ENCODE peak calls at places on chromosomes 3 and 15, in seven cellular contexts. T is body of pancreas, L is stomach, B is sigmoid colon, F is transverse colon, R is heart right ventricle, S is brain microvascular endothelial cell. U is an unnamed sample.

GRCh38 chr3:56323986-56324420 is 144.3 kb downstream of the ERC2 start:
- DNase-seq in T (no peak), L (no peak), B (no peak), F (no peak), R (no peak), S (peak; percentile 81), U (peak; percentile 33)

GRCh38 chr3:94032187-94032586 is 3.8 kb upstream of the STX19 start:
- DNase-seq in T (no peak), L (no peak), B (no peak), F (no peak), R (no peak), S (no peak), U (no peak)

GRCh38 chr15:27844018-27844666 is 255.0 kb downstream of the OCA2 start:
- DNase-seq in T (no peak), L (no peak), B (no peak), F (no peak), R (no peak), S (peak; percentile 63), U (no peak)

GRCh38 chr15:81168680-81169079 is 28.0 kb upstream of the IL16 start:
- DNase-seq in T (no peak), L (no peak), B (no peak), F (no peak), R (no peak), S (no peak), U (no peak)

GRCh38 chr3:188021502-188022040 is 132.4 kb upstream of the LPP start:
- DNase-seq in T (no peak), L (no peak), B (no peak), F (no peak), R (no peak), S (peak; percentile 74), U (peak; percentile 12)

GRCh38 chr3:153070153-153070868 is 91.7 kb upstream of the RAP2B start:
- DNase-seq in T (no peak), L (no peak), B (no peak), F (no peak), R (no peak), S (peak; percentile 51), U (no peak)

GRCh38 chr3:123098411-123099330 is 31.8 kb downstream of the PDIA5 start:
- DNase-seq in T (no peak), L (no peak), B (no peak), F (peak; percentile 44), R (no peak), S (no peak), U (no peak)

GRCh38 chr3:121995190-121996137 is 26.6 kb downstream of the ILDR1 start:
- DNase-seq in T (peak; percentile 76), L (peak; percentile 64), B (no peak), F (peak; percentile 78), R (peak; percentile 22), S (peak; percentile 77), U (peak; percentile 56)

GRCh38 chr3:52385157-52385556 is 59.7 kb downstream of the SEMA3G start:
- DNase-seq in T (no peak), L (no peak), B (no peak), F (no peak), R (no peak), S (peak; percentile 21), U (no peak)

GRCh38 chr3:115095236-115095635 is 51.9 kb downstream of the ZBTB20 start:
- DNase-seq in T (no peak), L (no peak), B (no peak), F (no peak), R (no peak), S (no peak), U (no peak)

GRCh38 chr3:10377148-10377725 is 56.3 kb upstream of the SEC13 start:
- DNase-seq in T (no peak), L (no peak), B (no peak), F (no peak), R (peak; percentile 62), S (no peak), U (no peak)

GRCh38 chr15:69593981-69594966 is 141.7 kb downstream of the RPLP1 start:
- DNase-seq in T (peak; percentile 93), L (peak; percentile 92), B (peak; percentile 58), F (peak; percentile 90), R (peak; percentile 43), S (peak; percentile 18), U (no peak)

GRCh38 chr3:69180869-69181591 is 58.6 kb upstream of the LMOD3 start:
- DNase-seq in T (no peak), L (no peak), B (no peak), F (peak; percentile 25), R (no peak), S (no peak), U (no peak)

GRCh38 chr3:191761906-191762305 is 300.9 kb downstream of the PYDC2 start:
- DNase-seq in T (no peak), L (no peak), B (no peak), F (no peak), R (no peak), S (no peak), U (no peak)

GRCh38 chr3:196609343-196609775 is 30.1 kb upstream of the NRROS start:
- DNase-seq in T (peak; percentile 85), L (peak; percentile 94), B (peak; percentile 94), F (peak; percentile 95), R (peak; percentile 89), S (peak; percentile 65), U (peak; percentile 44)

GRCh38 chr3:28240440-28240839 is 979 bp upstream of the CMC1 start:
- DNase-seq in T (no peak), L (no peak), B (no peak), F (no peak), R (no peak), S (no peak), U (no peak)
- H3K4me3 ChIP-seq in T (no peak overlapping the region), L (peak overlapping the region; percentile 77), B (peak overlapping the region; percentile 74), F (no peak overlapping the region), R (peak overlapping the region; percentile 97), S (no peak overlapping the region), U (no peak overlapping the region)

DNA sequence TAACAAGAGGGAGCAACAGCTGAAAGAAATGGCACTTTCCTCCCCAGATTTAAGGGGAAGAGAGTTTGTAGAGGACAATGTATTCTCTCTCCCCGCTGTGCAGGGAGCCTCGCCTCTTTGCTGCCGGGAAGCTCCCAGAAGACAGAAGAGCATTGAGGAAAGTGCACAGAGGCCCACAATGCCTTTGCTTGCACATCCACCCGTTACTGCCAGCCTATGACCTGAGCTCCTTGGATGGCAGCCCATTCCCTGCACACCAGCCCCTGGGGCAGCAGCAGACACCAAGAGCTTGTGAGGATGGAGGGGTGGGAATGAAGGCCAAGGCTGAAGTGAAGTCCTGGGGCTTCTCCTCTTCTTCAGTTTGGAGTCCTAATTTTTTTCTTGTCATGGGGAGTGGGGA is 67.0 kb downstream of the CLDN11 start:
- DNase-seq in T (no peak), L (no peak), B (no peak), F (no peak), R (no peak), S (no peak), U (no peak)
- TF ChIP-seq CTCF in T (no peak), L (no peak), B (no peak), F (no peak), R (no peak), S (no peak), U (no peak)

GRCh38 chr3:46845860-46846623 is 17.2 kb downstream of the MYL3 start:
- DNase-seq in T (peak; percentile 82), L (peak; percentile 70), B (peak; percentile 90), F (peak; percentile 79), R (peak; percentile 82), S (peak; percentile 40), U (no peak)

GRCh38 chr3:46844397-46844796 is 18.8 kb downstream of the MYL3 start:
- DNase-seq in T (no peak), L (no peak), B (no peak), F (no peak), R (no peak), S (no peak), U (no peak)

GRCh38 chr3:46843508-46843907 is 19.7 kb downstream of the MYL3 start:
- DNase-seq in T (no peak), L (no peak), B (no peak), F (no peak), R (no peak), S (no peak), U (no peak)

GRCh38 chr3:46845397-46845859 is 17.8 kb downstream of the MYL3 start:
- DNase-seq in T (peak; percentile 67), L (peak; percentile 53), B (peak; percentile 92), F (peak; percentile 65), R (peak; percentile 81), S (peak; percentile 47), U (peak; percentile 59)

GRCh38 chr3:46844851-46845250 is 18.4 kb downstream of the MYL3 start:
- DNase-seq in T (no peak), L (no peak), B (no peak), F (no peak), R (no peak), S (no peak), U (no peak)
- H3K4me3 ChIP-seq in T (no peak overlapping the region), L (peak overlapping the region; percentile 58), B (peak overlapping the region; percentile 54), F (no peak overlapping the region), R (peak overlapping the region; percentile 58), S (no peak overlapping the region), U (peak overlapping the region; percentile 31)

DNA sequence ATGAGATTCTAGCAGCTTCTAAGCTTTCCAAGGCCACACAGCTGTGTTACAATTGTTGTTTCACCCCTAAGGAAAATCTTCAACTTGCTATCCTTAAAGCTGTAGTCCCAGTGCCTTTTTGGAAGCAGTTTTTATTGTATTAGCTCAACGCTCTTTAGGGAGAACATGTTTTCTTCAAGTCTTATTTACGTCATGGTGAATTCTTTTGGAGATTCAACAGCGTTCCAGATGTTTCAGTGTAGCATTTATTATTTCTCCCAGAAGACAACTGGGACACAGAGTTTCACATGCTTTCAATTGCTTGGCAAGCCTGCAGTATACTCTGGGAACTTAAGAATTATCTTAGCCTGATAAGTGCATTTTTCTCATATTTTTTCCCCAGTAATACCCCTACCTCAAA is 888.3 kb downstream of the PLOD2 start:
- DNase-seq in T (no peak), L (no peak), B (no peak), F (no peak), R (no peak), S (no peak), U (peak; percentile 16)
- TF ChIP-seq CTCF in T (no peak), L (no peak), B (no peak), F (no peak), R (no peak), S (no peak), U (no peak)